ENCODE peak calls at places on chromosomes 1 and 21, in four cellular contexts. F, Z, Q and B are unnamed samples.
A peak's percentile ranks its signal among the peaks of the same experiment; 100 is the strongest.

GRCh38 chr1:228018961-228019721 is 12.3 kb downstream of the WNT3A start:
- DNase-seq in Q (no peak), F (no peak), Z (no peak), B (no peak)

GRCh38 chr1:219533280-219533679 is 79.6 kb downstream of the ZC3H11B start:
- DNase-seq in F (no peak), Q (peak; percentile 9), Z (no peak), B (no peak)

GRCh38 chr1:84892657-84893618 is at the start of gene LPAR3:
- DNase-seq in F (no peak), Q (no peak), Z (peak; percentile 48), B (no peak)

GRCh38 chr1:227654858-227655752 is 80.0 kb downstream of the JMJD4 start:
- DNase-seq in F (no peak), Z (no peak), Q (no peak), B (no peak)

GRCh38 chr1:162661336-162661735 is 29.1 kb downstream of the DDR2 start:
- DNase-seq in Q (no peak), F (no peak), Z (no peak), B (no peak)

GRCh38 chr1:226628624-226629155 is 80.1 kb downstream of the STUM start:
- DNase-seq in Q (no peak), F (no peak), Z (no peak), B (no peak)

GRCh38 chr1:207825719-207826556 is 74.1 kb downstream of the CD46 start:
- DNase-seq in F (no peak), Z (peak; percentile 92), Q (peak; percentile 34), B (peak; percentile 83)

GRCh38 chr1:101388904-101389546 is 152.2 kb downstream of the S1PR1 start:
- DNase-seq in Q (peak; percentile 9), F (no peak), Z (no peak), B (peak; percentile 27)

GRCh38 chr1:98792123-98792522 is 130.6 kb downstream of the SNX7 start:
- DNase-seq in Z (peak; percentile 44), Q (peak; percentile 4), F (no peak), B (no peak)

GRCh38 chr1:112172294-112172882 is 182.9 kb upstream of the KCND3 start:
- DNase-seq in F (peak; percentile 1), Q (peak; percentile 37), Z (peak; percentile 67), B (peak; percentile 38)

GRCh38 chr1:97337250-97338030 is 583.4 kb downstream of the DPYD start:
- DNase-seq in Q (no peak), F (no peak), Z (no peak), B (no peak)

GRCh38 chr1:201648066-201648910 is 109.4 kb downstream of the NAV1 start:
- DNase-seq in Z (peak; percentile 76), F (no peak), Q (peak; percentile 79), B (peak; percentile 41)

GRCh38 chr1:3167255-3167654 is 98.3 kb downstream of the PRDM16 start:
- DNase-seq in Q (no peak), Z (no peak), F (no peak), B (no peak)

GRCh38 chr1:23593556-23594148 is 34.4 kb upstream of the ID3 start:
- DNase-seq in Q (no peak), Z (peak; percentile 20), F (no peak), B (no peak)

GRCh38 chr21:44761011-44761729 is 40.5 kb downstream of the UBE2G2 start:
- DNase-seq in F (no peak), Q (no peak), Z (no peak), B (no peak)
- TF ChIP-seq CTCF in F (peak; percentile 29), Q (peak; percentile 10), Z (peak; percentile 22), B (peak; percentile 55)

GRCh38 chr1:200139661-200140250 is 112.2 kb downstream of the NR5A2 start:
- DNase-seq in Z (peak; percentile 66), Q (peak; percentile 77), F (peak; percentile 29), B (peak; percentile 39)
- TF ChIP-seq CTCF in Z (peak; percentile 84), Q (peak; percentile 85), F (peak; percentile 77), B (peak; percentile 88)

GRCh38 chr1:24642481-24643361 is at the start of gene SRRM1:
- DNase-seq in Q (peak; percentile 100), F (peak; percentile 100), Z (peak; percentile 100), B (peak; percentile 100)

GRCh38 chr1:24641646-24642151 is 1.4 kb upstream of the SRRM1 start:
- DNase-seq in Q (peak; percentile 37), F (no peak), Z (peak; percentile 24), B (no peak)

GRCh38 chr1:24639881-24640280 is 3.2 kb upstream of the SRRM1 start:
- DNase-seq in Z (no peak), Q (no peak), F (no peak), B (no peak)

GRCh38 chr1:24639094-24639493 is 4.0 kb upstream of the SRRM1 start:
- DNase-seq in Z (no peak), F (no peak), Q (no peak), B (no peak)

DNA sequence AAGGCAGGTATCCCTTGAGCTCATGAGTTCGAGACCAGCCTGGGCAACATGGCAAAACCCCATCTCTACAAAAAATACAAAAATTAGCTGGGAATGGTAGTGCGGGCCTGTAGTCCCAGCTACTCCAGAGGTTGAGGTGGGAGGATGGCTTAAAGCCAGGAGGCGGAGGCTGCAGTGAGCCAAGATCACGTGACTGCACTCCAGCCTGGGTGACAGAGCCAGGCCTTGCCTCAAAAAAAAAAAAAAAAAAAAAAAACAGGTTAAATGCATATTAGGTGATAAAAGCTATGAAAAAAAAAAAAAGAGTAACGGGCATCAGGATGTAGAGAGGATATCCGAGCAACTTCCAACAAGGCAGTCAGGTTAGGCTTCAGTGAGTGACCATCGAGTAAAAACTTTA is 2.8 kb upstream of the SRRM1 start:
- DNase-seq in Z (no peak), F (no peak), Q (no peak), B (no peak)
- TF ChIP-seq CTCF in Z (no peak), F (no peak), Q (no peak), B (no peak)

GRCh38 chr1:50968021-50968883 is 1.8 kb upstream of the CDKN2C start:
- DNase-seq in Z (peak; percentile 92), F (peak; percentile 76), Q (peak; percentile 94), B (peak; percentile 90)

GRCh38 chr1:50970927-50971582 is 1.0 kb downstream of the CDKN2C start:
- DNase-seq in Q (no peak), F (no peak), Z (no peak), B (no peak)

GRCh38 chr1:50970508-50970885 is 452 bp downstream of the CDKN2C start:
- DNase-seq in Q (no peak), F (no peak), Z (no peak), B (no peak)

GRCh38 chr1:50968884-50969610 is 998 bp upstream of the CDKN2C start:
- DNase-seq in Z (peak; percentile 32), F (no peak), Q (peak; percentile 22), B (no peak)

DNA sequence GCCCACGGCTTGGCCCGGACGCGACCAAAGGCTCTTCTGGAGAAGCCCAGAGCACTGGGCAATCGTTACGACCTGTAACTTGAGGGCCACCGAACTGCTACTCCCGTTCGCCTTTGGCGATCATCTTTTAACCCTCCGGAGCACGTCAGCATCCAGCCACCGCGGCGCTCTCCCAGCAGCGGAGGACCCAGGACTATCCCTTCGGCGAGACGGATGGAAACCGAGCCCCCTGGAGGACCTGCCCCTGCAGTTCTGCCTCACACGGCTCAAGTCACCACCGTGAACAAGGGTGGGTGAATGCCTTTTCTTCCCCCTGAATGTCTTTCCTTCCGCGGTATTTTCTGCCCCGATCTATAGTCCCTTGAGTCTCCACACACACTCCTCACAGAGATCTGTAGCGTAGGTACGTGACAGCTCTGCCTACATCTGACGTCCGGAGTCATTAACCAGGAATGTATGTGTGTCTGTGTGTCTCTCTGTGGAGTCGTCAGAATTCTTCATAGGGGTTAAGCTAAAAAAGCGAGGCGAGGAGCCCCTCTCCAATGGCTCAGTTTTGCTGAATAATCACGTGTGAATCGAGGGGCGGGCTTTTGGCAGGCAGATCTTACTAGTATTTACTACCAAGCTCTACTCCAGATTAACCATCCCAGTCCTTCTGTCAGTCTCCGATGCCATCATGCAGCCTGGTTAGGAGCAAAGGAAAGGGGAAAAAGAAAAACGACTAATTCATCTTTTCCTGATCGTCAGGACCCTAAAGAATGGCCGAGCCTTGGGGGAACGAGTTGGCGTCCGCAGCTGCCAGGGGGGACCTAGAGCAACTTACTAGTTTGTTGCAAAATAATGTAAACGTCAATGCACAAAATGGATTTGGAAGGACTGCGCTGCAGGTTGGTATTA is at the start of gene CDKN2C:
- DNase-seq in F (peak; percentile 50), Q (peak; percentile 93), Z (peak; percentile 85), B (peak; percentile 92)
- TF ChIP-seq CTCF in F (peak; percentile 9), Q (peak; percentile 17), Z (no peak), B (peak; percentile 23)

DNA sequence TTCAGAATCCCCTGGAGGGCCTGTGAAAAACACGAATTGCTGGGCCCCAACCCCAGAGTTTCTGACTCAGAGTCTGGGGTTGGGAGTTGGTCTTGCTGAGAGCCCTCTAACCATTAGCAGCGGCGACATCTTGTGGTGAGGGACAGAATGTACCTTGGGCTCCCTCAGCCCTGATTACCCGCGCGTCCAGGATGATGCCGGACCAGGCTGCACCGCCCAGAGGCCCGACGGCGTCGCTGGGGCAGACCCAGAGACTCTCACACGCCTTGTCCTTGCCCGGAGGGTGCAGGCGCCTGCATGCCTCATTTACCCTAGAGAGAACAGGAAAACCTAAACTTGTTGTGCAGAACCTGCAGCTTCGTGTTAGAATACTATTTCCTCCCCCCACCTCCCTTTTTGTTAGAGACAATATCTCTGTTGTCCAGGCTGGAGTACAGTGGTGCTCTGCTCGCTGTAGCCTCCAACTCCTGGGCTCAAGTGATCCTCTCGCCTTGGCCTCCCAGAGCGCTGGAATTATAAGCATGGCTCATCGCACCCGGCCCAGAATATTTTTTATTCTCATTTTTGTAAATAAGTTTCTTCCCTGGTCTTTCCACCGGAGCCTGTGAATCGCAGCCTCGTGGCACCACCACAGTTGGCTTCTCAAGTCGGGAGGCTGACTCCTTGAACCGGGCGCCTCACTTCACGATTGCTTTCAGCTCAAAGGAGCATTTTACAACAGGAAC is 22.2 kb upstream of the RD3 start:
- DNase-seq in Q (peak; percentile 83), F (peak; percentile 62), Z (peak; percentile 78), B (peak; percentile 83)
- TF ChIP-seq CTCF in Q (peak; percentile 78), F (peak; percentile 81), Z (peak; percentile 80), B (peak; percentile 83)

DNA sequence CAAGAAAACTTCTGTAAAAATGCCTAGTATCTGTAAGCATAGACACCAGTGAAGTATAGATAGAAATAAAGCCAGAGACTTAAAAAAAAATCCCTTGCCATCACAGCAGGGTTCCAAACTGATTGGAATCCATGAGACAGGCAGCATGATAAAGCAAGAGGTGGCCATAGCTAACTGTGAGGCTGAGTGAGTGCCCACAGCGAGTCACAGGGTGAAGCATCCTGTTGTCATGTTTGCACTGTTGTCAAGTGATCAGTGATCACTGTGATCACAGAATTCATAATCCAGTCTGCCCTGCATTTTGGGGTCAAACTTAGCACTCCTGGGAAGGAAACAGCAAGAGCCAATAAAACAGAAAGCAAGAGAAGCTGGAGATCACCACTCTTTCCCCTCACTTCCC is 33.3 kb downstream of the LRRC8B start:
- DNase-seq in Z (no peak), Q (no peak), F (no peak), B (no peak)
- TF ChIP-seq CTCF in Z (no peak), Q (no peak), F (no peak), B (no peak)

GRCh38 chr1:20702416-20702815 is 15.4 kb downstream of the KIF17 start:
- DNase-seq in F (no peak), Q (peak; percentile 17), Z (peak; percentile 34), B (peak; percentile 20)
- TF ChIP-seq CTCF in F (peak; percentile 66), Q (peak; percentile 50), Z (peak; percentile 64), B (peak; percentile 69)

GRCh38 chr1:109792056-109792831 is 28.5 kb upstream of the EPS8L3 start:
- DNase-seq in F (peak; percentile 88), Q (peak; percentile 94), Z (peak; percentile 94), B (peak; percentile 93)
- TF ChIP-seq CTCF in F (peak; percentile 72), Q (peak; percentile 66), Z (peak; percentile 61), B (peak; percentile 71)

GRCh38 chr21:33132054-33132453 is 62.1 kb downstream of the OLIG1 start:
- DNase-seq in F (no peak), Q (no peak), Z (no peak), B (no peak)
- TF ChIP-seq CTCF in F (no peak), Q (no peak), Z (no peak), B (peak; percentile 44)